ENCODE peak calls at places on chromosomes 7 and 10, in seven cellular contexts. T is Daoy; P is mammary epithelial cell; S is CD8-positive, alpha-beta T cell; E is glutamatergic neuron; U is stimulated activated CD4-positive, alpha-beta T cell treated with anti-CD3 and anti-CD28 coated beads, TNF-alpha, amount 100 ng/mL, for 1 hour; N is Calu3. X is an unnamed sample.
A peak's percentile ranks its signal among the peaks of the same experiment; 100 is the strongest.

GRCh38 chr7:150568714-150569113 is 1.5 kb downstream of the GIMAP4 start:
- DNase-seq in S (peak; percentile 69), P (no peak), N (no peak), E (no peak), U (no peak), T (no peak), X (no peak)

GRCh38 chr7:33062023-33062781 is at the start of gene NT5C3A:
- DNase-seq in S (no peak), U (no peak), T (peak; percentile 61), P (peak; percentile 39), E (peak; percentile 65), N (peak; percentile 54), X (peak; percentile 58)

GRCh38 chr7:122412441-122412840 is 107.9 kb upstream of the FEZF1 start:
- DNase-seq in U (no peak), S (no peak), N (no peak), T (no peak), P (no peak), E (no peak), X (no peak)

GRCh38 chr10:74337330-74338016 is 186.5 kb downstream of the ADK start:
- DNase-seq in S (no peak), E (no peak), N (no peak), U (no peak), P (peak; percentile 6), T (peak; percentile 15), X (peak; percentile 47)

GRCh38 chr10:26799342-26799741 is 61.4 kb downstream of the ABI1 start:
- DNase-seq in E (no peak), P (no peak), U (no peak), T (no peak), S (no peak), N (no peak), X (no peak)

GRCh38 chr7:41912426-41912825 is 209.5 kb upstream of the INHBA start:
- DNase-seq in P (peak; percentile 74), N (no peak), E (no peak), S (no peak), T (no peak), U (no peak), X (no peak)

GRCh38 chr10:12638103-12638502 is 288.8 kb downstream of the CAMK1D start:
- DNase-seq in N (no peak), S (no peak), U (no peak), E (no peak), P (no peak), T (peak; percentile 24), X (no peak)

GRCh38 chr10:34305189-34305588 is 509.9 kb downstream of the PARD3 start:
- DNase-seq in S (no peak), U (no peak), P (peak; percentile 57), N (peak; percentile 67), E (peak; percentile 52), T (peak; percentile 4), X (no peak)

GRCh38 chr10:81820418-81820817 is 54.6 kb upstream of the NRG3 start:
- DNase-seq in E (no peak), U (no peak), T (no peak), P (no peak), S (no peak), N (peak; percentile 40), X (no peak)

GRCh38 chr7:128867842-128868623 is 5.4 kb downstream of the ATP6V1F start:
- DNase-seq in P (no peak), S (no peak), U (no peak), N (no peak), T (peak; percentile 57), E (no peak), X (no peak)

GRCh38 chr7:92461027-92462003 is 14.0 kb downstream of the GATAD1 start:
- DNase-seq in T (peak; percentile 50), E (peak; percentile 36), N (peak; percentile 30), U (no peak), P (peak; percentile 9), S (no peak), X (peak; percentile 54)

GRCh38 chr10:75771606-75772005 is 340.2 kb downstream of the LRMDA start:
- DNase-seq in P (peak; percentile 12), E (no peak), S (no peak), T (no peak), N (peak; percentile 24), U (no peak), X (no peak)

GRCh38 chr10:79153753-79154152 is 85.0 kb downstream of the ZMIZ1 start:
- DNase-seq in E (no peak), T (no peak), P (no peak), U (no peak), S (no peak), N (no peak), X (peak; percentile 77)

GRCh38 chr7:4871056-4871680 is 9.3 kb upstream of the PAPOLB start:
- DNase-seq in T (peak; percentile 78), E (no peak), S (no peak), U (no peak), N (no peak), P (no peak), X (no peak)

GRCh38 chr7:18196638-18197037 is 169.0 kb upstream of the PRPS1L1 start:
- DNase-seq in P (no peak), E (no peak), U (no peak), S (no peak), N (no peak), T (no peak), X (no peak)

GRCh38 chr10:122310311-122311050 is 39.4 kb downstream of the BTBD16 start:
- DNase-seq in N (peak; percentile 63), S (no peak), E (no peak), T (no peak), P (no peak), U (no peak), X (no peak)

GRCh38 chr10:126420571-126421275 is 32.4 kb upstream of the ADAM12 start:
- DNase-seq in T (peak; percentile 64), U (no peak), N (no peak), P (no peak), S (no peak), E (no peak), X (peak; percentile 73)

GRCh38 chr7:13770305-13770704 is 219.2 kb downstream of the ETV1 start:
- DNase-seq in U (no peak), T (no peak), S (no peak), N (no peak), E (no peak), P (peak; percentile 11), X (peak; percentile 5)

GRCh38 chr10:113007821-113008220 is 57.8 kb downstream of the TCF7L2 start:
- DNase-seq in N (no peak), E (no peak), U (no peak), P (no peak), S (no peak), T (no peak), X (no peak)